ENCODE peak calls at places on chromosomes 4 and X, in ten cellular contexts. V is A549, H is uterus, D is esophagus muscularis mucosa, I is adrenal gland, U is testis, A is transverse colon, Y is ovary, K is IMR-90, P is right lobe of liver. G is an unnamed sample.

GRCh38 chrX:120021927-120022326 is 55.6 kb downstream of the RHOXF2B start:
- DNase-seq in V (no peak), H (no peak), D (no peak), I (no peak), U (no peak), A (no peak), Y (no peak), K (no peak), P (no peak), G (no peak)

GRCh38 chr4:79650794-79651431 is 242.9 kb upstream of the GK2 start:
- DNase-seq in V (no peak), H (no peak), D (no peak), I (no peak), U (no peak), A (no peak), Y (no peak), K (peak; percentile 77), P (no peak), G (no peak)

GRCh38 chrX:22486326-22486725 is 213.6 kb downstream of the CBLL2 start:
- DNase-seq in V (no peak), H (no peak), D (no peak), I (no peak), U (no peak), A (no peak), Y (no peak), K (no peak), P (no peak), G (no peak)

GRCh38 chr4:47334597-47335185 is 128.8 kb downstream of the COMMD8 start:
- DNase-seq in V (no peak), H (no peak), D (no peak), I (no peak), U (no peak), A (no peak), Y (no peak), K (peak; percentile 71), P (no peak), G (no peak)

GRCh38 chrX:23900220-23900797 is 7.4 kb downstream of the APOO start:
- DNase-seq in V (no peak), H (no peak), D (no peak), I (peak; percentile 30), U (no peak), A (no peak), Y (no peak), K (no peak), P (no peak), G (no peak)

GRCh38 chr4:185567828-185568442 is 32.6 kb upstream of the PDLIM3 start:
- DNase-seq in V (no peak), H (peak; percentile 67), D (peak; percentile 91), I (peak; percentile 20), U (peak; percentile 45), A (peak; percentile 44), Y (peak; percentile 66), K (peak; percentile 78), P (peak; percentile 41), G (no peak)

GRCh38 chrX:87798039-87798438 is 280.4 kb downstream of the KLHL4 start:
- DNase-seq in V (no peak), H (no peak), D (no peak), I (no peak), U (no peak), A (no peak), Y (no peak), K (no peak), P (no peak), G (no peak)

GRCh38 chr4:186726440-186727148 is 2.9 kb upstream of the FAT1 start:
- DNase-seq in V (peak; percentile 53), H (peak; percentile 45), D (peak; percentile 91), I (no peak), U (peak; percentile 81), A (peak; percentile 88), Y (peak; percentile 77), K (peak; percentile 80), P (peak; percentile 74), G (peak; percentile 75)

GRCh38 chrX:125621588-125621927 is 301.9 kb downstream of the TEX13C start:
- DNase-seq in V (no peak), H (no peak), D (peak; percentile 42), I (no peak), U (no peak), A (no peak), Y (no peak), K (no peak), P (no peak), G (no peak)

GRCh38 chrX:47501226-47502071 is 18.4 kb upstream of the ZNF41 start:
- DNase-seq in V (no peak), H (no peak), D (no peak), I (no peak), U (no peak), A (no peak), Y (no peak), K (peak; percentile 64), P (no peak), G (no peak)
- H3K4me3 ChIP-seq in V (no peak overlapping the region), H (no peak overlapping the region), D (no peak overlapping the region), I (no peak overlapping the region), U (no peak overlapping the region), A (no peak overlapping the region), Y (no peak overlapping the region), K (no peak overlapping the region), P (no peak overlapping the region), G (no peak overlapping the region)

DNA sequence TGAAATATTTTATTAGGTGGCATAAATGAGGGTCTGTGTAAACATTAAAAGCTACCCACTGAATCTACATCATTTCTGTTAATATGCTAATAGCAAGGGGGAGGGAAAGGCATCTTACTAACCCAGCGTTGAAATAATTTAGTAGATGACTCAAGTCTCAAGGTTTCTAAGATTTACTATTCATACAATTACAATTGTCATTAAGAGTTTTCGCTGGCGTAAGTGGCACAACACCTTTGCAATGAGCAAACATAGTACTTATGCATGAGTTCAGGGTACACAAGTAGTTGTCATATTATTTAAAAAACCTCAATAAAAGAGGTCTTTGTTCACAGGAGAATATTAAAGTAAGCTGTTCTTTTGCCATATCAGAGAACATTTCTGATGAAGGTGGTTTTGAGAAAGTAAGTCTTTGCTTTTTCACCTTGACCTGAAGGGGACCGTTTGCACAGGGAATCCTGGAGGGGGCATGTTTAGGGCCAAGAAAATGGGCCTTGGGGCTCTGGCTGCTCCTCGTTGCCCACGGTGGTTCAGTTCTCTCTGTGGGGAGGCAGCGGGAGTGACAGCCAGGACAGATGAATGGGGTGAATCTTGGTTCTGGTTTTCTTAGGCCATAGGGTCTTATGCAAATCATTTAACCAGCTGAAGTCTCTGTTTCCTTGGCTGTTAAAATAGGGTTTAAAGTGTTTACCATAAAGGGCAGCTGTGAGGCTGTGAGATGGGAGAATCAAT is 4.4 kb upstream of the RHOH start:
- DNase-seq in V (no peak), H (no peak), D (no peak), I (no peak), U (no peak), A (peak; percentile 32), Y (no peak), K (no peak), P (no peak), G (no peak)
- H3K4me1 ChIP-seq in V (peaks cover 51% of the 10 kb centered on the region), H (no peaks in the 10 kb centered on the region), D (no peaks in the 10 kb centered on the region), I (no peaks in the 10 kb centered on the region), U (no peaks in the 10 kb centered on the region), A (peaks cover 15% of the 10 kb centered on the region), Y (peaks cover 2% of the 10 kb centered on the region), K (peaks cover 2% of the 10 kb centered on the region), P (no peaks in the 10 kb centered on the region), G (no peaks in the 10 kb centered on the region)

DNA sequence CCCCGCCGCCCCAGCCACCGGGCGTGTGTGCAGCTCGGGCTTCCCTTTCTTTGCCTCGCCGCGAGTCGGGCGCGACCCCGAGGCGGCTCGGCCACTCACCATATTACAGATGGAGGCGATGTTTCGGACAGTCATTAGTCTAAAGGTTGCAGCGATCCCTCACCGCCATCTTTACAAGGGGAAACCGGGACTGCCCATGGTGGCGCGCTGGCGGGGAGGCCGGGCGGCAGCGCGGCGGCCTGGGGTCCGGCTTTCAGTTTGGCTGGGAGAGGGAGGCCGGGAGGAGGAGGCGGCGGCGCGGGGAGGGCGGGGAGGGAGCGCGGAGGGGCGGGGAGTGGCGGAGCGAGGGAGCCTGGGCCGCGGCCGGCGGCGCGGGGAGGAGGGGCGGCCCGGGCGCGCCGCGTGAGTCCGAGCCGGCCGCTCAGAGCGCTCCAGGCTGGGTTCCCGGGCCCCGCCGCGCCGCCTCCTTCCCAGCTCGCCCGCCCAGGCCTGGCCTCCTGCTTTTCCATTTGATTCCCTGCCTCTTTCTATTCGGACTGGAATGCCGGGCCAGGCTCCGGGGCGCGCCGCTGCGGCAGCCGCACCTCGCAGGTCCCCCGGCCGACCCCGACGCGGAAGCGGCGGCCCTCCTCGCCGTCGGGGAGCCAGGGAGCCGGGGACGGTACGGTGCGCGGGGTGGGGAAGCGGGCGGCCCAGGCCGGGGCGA is at the start of gene USP46:
- DNase-seq in V (peak; percentile 43), H (peak; percentile 71), D (peak; percentile 93), I (peak; percentile 80), U (peak; percentile 69), A (peak; percentile 82), Y (peak; percentile 83), K (peak; percentile 69), P (peak; percentile 87), G (peak; percentile 72)
- TF ChIP-seq POLR2A in V (peak; percentile 43), H (peak; percentile 68), D (no peak), I (no peak), U (no peak), A (no peak), Y (peak; percentile 40), K (no peak), P (peak; percentile 86), G (peak; percentile 34)

GRCh38 chrX:129781134-129782014 is 1.6 kb downstream of the SASH3 start:
- DNase-seq in V (no peak), H (no peak), D (no peak), I (peak; percentile 27), U (peak; percentile 19), A (peak; percentile 67), Y (no peak), K (no peak), P (peak; percentile 48), G (peak; percentile 9)
- H3K4me3 ChIP-seq in V (no peak overlapping the region), H (no peak overlapping the region), D (no peak overlapping the region), I (no peak overlapping the region), U (no peak overlapping the region), A (peak overlapping the region; percentile 42), Y (no peak overlapping the region), K (no peak overlapping the region), P (peak overlapping the region; percentile 14), G (no peak overlapping the region)

DNA sequence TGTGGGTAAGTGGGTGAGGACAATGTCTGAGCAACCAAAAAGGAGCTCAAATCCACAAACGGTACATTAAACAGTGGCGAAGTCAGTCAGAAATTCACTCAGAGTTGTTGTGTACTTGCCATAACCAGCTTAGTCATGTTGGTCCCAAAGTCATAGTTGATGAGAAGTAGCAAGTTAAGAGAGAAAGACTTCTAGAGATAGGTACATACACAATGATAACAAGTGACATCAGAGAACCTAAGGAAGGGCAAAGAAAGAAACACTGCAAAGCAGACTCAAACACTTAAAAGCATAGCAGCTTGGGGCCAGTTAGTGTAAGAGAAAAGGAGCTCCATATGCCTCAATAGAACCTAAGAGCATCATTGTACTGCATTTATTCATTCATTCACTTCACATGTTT is 30.2 kb downstream of the DYNLT3 start:
- DNase-seq in V (no peak), H (no peak), D (no peak), I (no peak), U (no peak), A (no peak), Y (no peak), K (no peak), P (no peak), G (no peak)
- H3K4me1 ChIP-seq in V (no peaks in the 10 kb centered on the region), H (no peaks in the 10 kb centered on the region), D (no peaks in the 10 kb centered on the region), I (no peaks in the 10 kb centered on the region), U (no peaks in the 10 kb centered on the region), A (no peaks in the 10 kb centered on the region), Y (no peaks in the 10 kb centered on the region), K (no peaks in the 10 kb centered on the region), P (no peaks in the 10 kb centered on the region), G (no peaks in the 10 kb centered on the region)

G was measured in thyroid gland.